ENCODE peak calls at places on chromosomes 6 and 20, in six cellular contexts. One of them, this sample, is unnamed.

GRCh38 chr20:3239026-3239866 is at the start of gene SLC4A11:
- DNase-seq in tibial artery: peak; percentile 45
- DNase-seq in body of pancreas: peak; percentile 67
- DNase-seq in PC-3: peak; percentile 72
- DNase-seq in BE2C: peak; percentile 38
- DNase-seq in cardiac muscle cell: peak; percentile 67
- DNase-seq in this sample: peak; percentile 90

GRCh38 chr6:150426198-150426597 is 57.4 kb downstream of the IYD start:
- DNase-seq in cardiac muscle cell: no peak
- DNase-seq in body of pancreas: no peak
- DNase-seq in tibial artery: no peak
- DNase-seq in BE2C: no peak
- DNase-seq in PC-3: no peak
- DNase-seq in this sample: no peak

GRCh38 chr6:140857734-140858380 is 1274.9 kb upstream of the GJE1 start:
- DNase-seq in body of pancreas: peak; percentile 12
- DNase-seq in cardiac muscle cell: peak; percentile 93
- DNase-seq in PC-3: peak; percentile 63
- DNase-seq in tibial artery: no peak
- DNase-seq in BE2C: no peak
- DNase-seq in this sample: no peak

GRCh38 chr6:38498085-38498484 is 141.6 kb downstream of the BTBD9 start:
- DNase-seq in body of pancreas: no peak
- DNase-seq in cardiac muscle cell: no peak
- DNase-seq in BE2C: no peak
- DNase-seq in tibial artery: no peak
- DNase-seq in PC-3: peak; percentile 13
- DNase-seq in this sample: no peak

GRCh38 chr20:56570832-56571231 is 37.8 kb downstream of the FAM209B start:
- DNase-seq in BE2C: no peak
- DNase-seq in body of pancreas: no peak
- DNase-seq in tibial artery: no peak
- DNase-seq in cardiac muscle cell: no peak
- DNase-seq in PC-3: no peak
- DNase-seq in this sample: no peak

GRCh38 chr6:11241793-11242201 is 9.3 kb upstream of the NEDD9 start:
- DNase-seq in cardiac muscle cell: peak; percentile 75
- DNase-seq in tibial artery: peak; percentile 81
- DNase-seq in body of pancreas: peak; percentile 85
- DNase-seq in PC-3: no peak
- DNase-seq in BE2C: no peak
- DNase-seq in this sample: peak; percentile 95

GRCh38 chr20:25372584-25373336 is 17.9 kb downstream of the ABHD12 start:
- DNase-seq in body of pancreas: no peak
- DNase-seq in cardiac muscle cell: peak; percentile 63
- DNase-seq in PC-3: peak; percentile 95
- DNase-seq in tibial artery: no peak
- DNase-seq in BE2C: no peak
- DNase-seq in this sample: peak; percentile 10

GRCh38 chr6:169131356-169131755 is 122.3 kb downstream of the THBS2 start:
- DNase-seq in tibial artery: no peak
- DNase-seq in body of pancreas: no peak
- DNase-seq in BE2C: no peak
- DNase-seq in PC-3: no peak
- DNase-seq in cardiac muscle cell: no peak
- DNase-seq in this sample: no peak

GRCh38 chr6:112833546-112834215 is 486.6 kb downstream of the RFPL4B start:
- DNase-seq in cardiac muscle cell: peak; percentile 20
- DNase-seq in BE2C: no peak
- DNase-seq in body of pancreas: no peak
- DNase-seq in PC-3: no peak
- DNase-seq in tibial artery: no peak
- DNase-seq in this sample: no peak

GRCh38 chr6:81295310-81295709 is 457.2 kb downstream of the TENT5A start:
- DNase-seq in tibial artery: no peak
- DNase-seq in BE2C: no peak
- DNase-seq in cardiac muscle cell: no peak
- DNase-seq in PC-3: no peak
- DNase-seq in body of pancreas: no peak
- DNase-seq in this sample: no peak

GRCh38 chr20:48638546-48638945 is 189.3 kb downstream of the PREX1 start:
- DNase-seq in cardiac muscle cell: peak; percentile 54
- DNase-seq in tibial artery: no peak
- DNase-seq in body of pancreas: no peak
- DNase-seq in BE2C: no peak
- DNase-seq in PC-3: peak; percentile 59
- DNase-seq in this sample: no peak

GRCh38 chr6:33595001-33595846 is 15.1 kb upstream of the BAK1 start:
- DNase-seq in PC-3: peak; percentile 15
- DNase-seq in tibial artery: no peak
- DNase-seq in cardiac muscle cell: no peak
- DNase-seq in body of pancreas: no peak
- DNase-seq in BE2C: no peak
- DNase-seq in this sample: no peak

GRCh38 chr6:13711384-13711725 is 280 bp downstream of the RANBP9 start:
- DNase-seq in BE2C: peak; percentile 82
- DNase-seq in cardiac muscle cell: no peak
- DNase-seq in tibial artery: peak; percentile 61
- DNase-seq in PC-3: no peak
- DNase-seq in body of pancreas: no peak
- DNase-seq in this sample: no peak

GRCh38 chr6:11486486-11486885 is 51.1 kb upstream of the TMEM170B start:
- DNase-seq in cardiac muscle cell: no peak
- DNase-seq in tibial artery: no peak
- DNase-seq in body of pancreas: no peak
- DNase-seq in PC-3: no peak
- DNase-seq in BE2C: no peak
- DNase-seq in this sample: no peak

GRCh38 chr6:121645100-121645745 is 209.8 kb downstream of the GJA1 start:
- DNase-seq in PC-3: no peak
- DNase-seq in tibial artery: no peak
- DNase-seq in body of pancreas: no peak
- DNase-seq in BE2C: no peak
- DNase-seq in cardiac muscle cell: no peak
- DNase-seq in this sample: no peak

GRCh38 chr6:83055366-83055964 is 10.2 kb downstream of the UBE3D start:
- DNase-seq in PC-3: peak; percentile 60
- DNase-seq in cardiac muscle cell: peak; percentile 66
- DNase-seq in BE2C: peak; percentile 47
- DNase-seq in body of pancreas: peak; percentile 44
- DNase-seq in tibial artery: peak; percentile 28
- DNase-seq in this sample: peak; percentile 81

GRCh38 chr6:129104560-129104959 is 221.6 kb downstream of the LAMA2 start:
- DNase-seq in body of pancreas: no peak
- DNase-seq in PC-3: no peak
- DNase-seq in cardiac muscle cell: peak; percentile 66
- DNase-seq in tibial artery: no peak
- DNase-seq in BE2C: no peak
- DNase-seq in this sample: no peak

GRCh38 chr20:46547995-46548394 is 2.5 kb downstream of the OCSTAMP start:
- DNase-seq in PC-3: no peak
- DNase-seq in cardiac muscle cell: no peak
- DNase-seq in BE2C: no peak
- DNase-seq in body of pancreas: no peak
- DNase-seq in tibial artery: no peak
- DNase-seq in this sample: no peak

GRCh38 chr6:168815229-168815628 is 374.2 kb downstream of the SMOC2 start:
- DNase-seq in cardiac muscle cell: peak; percentile 6
- DNase-seq in tibial artery: no peak
- DNase-seq in BE2C: no peak
- DNase-seq in body of pancreas: no peak
- DNase-seq in PC-3: no peak
- DNase-seq in this sample: peak; percentile 64

DNA sequence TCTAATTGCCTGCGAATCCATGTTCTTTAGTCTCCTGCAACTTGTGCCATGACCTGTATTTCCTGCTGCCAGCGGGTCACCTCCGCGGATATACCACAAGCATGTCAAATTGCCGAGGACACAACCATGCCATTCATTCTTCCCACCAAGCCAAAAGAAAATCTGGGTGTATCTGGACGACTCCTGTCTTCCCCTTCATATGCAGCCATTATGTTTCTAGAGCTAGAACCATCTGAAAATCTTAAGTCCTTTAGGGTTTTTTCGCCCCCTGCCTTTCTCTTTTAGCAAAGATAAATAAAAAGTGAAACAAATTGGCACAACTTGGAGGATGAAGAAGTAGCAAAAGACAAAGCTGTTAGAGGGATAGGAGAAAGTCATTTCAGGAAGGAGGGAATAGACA is 242.6 kb downstream of the ARID1B start:
- DNase-seq in body of pancreas: no peak
- DNase-seq in cardiac muscle cell: peak; percentile 35
- DNase-seq in BE2C: no peak
- DNase-seq in PC-3: peak; percentile 16
- DNase-seq in tibial artery: no peak
- DNase-seq in this sample: no peak
- TF ChIP-seq CTCF in body of pancreas: no peak
- TF ChIP-seq CTCF in cardiac muscle cell: no peak
- TF ChIP-seq CTCF in BE2C: no peak
- TF ChIP-seq CTCF in PC-3: peak; percentile 16
- TF ChIP-seq CTCF in tibial artery: no peak
- TF ChIP-seq CTCF in this sample: no peak

DNA sequence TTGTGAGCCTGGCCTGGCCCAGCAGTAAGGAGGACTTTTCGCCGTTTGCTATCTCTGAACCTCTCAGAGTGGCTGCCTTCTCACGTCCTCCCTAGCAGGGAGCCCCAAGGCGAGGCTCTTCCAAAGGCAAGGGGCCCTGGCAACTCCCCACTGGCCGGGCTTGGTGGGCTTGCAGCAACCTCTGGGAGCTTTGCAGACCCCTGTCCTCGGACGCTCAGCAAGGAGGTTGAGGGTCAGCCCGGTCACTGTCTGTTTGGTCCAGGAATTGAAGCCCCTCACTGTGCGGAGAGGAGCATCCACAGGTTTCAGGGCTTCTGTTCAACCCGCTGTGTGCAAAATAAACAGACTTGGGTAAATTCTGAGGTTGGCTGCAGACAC is 28.2 kb upstream of the TBXT start:
- DNase-seq in BE2C: no peak
- DNase-seq in PC-3: no peak
- DNase-seq in tibial artery: no peak
- DNase-seq in body of pancreas: no peak
- DNase-seq in cardiac muscle cell: no peak
- DNase-seq in this sample: no peak
- H3K27me3 ChIP-seq in BE2C: no peaks in the 10 kb centered on the region
- H3K27me3 ChIP-seq in PC-3: peaks cover 47% of the 10 kb centered on the region
- H3K27me3 ChIP-seq in tibial artery: no peaks in the 10 kb centered on the region
- H3K27me3 ChIP-seq in body of pancreas: no peaks in the 10 kb centered on the region
- H3K27me3 ChIP-seq in cardiac muscle cell: peaks cover 27% of the 10 kb centered on the region
- H3K27me3 ChIP-seq in this sample: peaks cover 6% of the 10 kb centered on the region

DNA sequence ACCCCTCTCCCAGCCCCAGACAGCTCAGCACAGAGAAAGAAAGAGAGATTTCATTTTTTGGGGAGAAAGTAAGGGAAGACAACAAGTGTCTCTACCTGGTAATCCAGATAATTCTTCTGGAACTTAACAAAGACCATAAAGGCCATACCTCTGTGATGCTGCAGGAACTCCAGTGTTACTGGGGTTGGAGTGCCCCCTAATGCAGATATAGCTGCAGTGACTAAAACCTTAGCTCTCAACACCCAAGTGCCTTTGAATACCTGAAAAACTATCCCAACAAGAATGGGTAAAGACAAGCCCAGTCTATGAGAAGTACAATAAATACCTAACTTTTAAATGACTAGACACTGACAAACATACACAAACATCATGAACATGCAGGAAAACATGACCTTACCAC is 365.3 kb upstream of the PTCHD4 start:
- DNase-seq in tibial artery: no peak
- DNase-seq in BE2C: no peak
- DNase-seq in PC-3: peak; percentile 41
- DNase-seq in cardiac muscle cell: peak; percentile 64
- DNase-seq in body of pancreas: no peak
- DNase-seq in this sample: peak; percentile 72
- TF ChIP-seq CTCF in tibial artery: no peak
- TF ChIP-seq CTCF in BE2C: no peak
- TF ChIP-seq CTCF in PC-3: peak; percentile 50
- TF ChIP-seq CTCF in cardiac muscle cell: peak; percentile 56
- TF ChIP-seq CTCF in body of pancreas: no peak
- TF ChIP-seq CTCF in this sample: peak; percentile 84

GRCh38 chr20:59020938-59021551 is 1.8 kb downstream of the TUBB1 start:
- DNase-seq in BE2C: no peak
- DNase-seq in tibial artery: no peak
- DNase-seq in body of pancreas: no peak
- DNase-seq in cardiac muscle cell: peak; percentile 52
- DNase-seq in PC-3: peak; percentile 73
- DNase-seq in this sample: no peak
- H3K27me3 ChIP-seq in BE2C: no peaks in the 10 kb centered on the region
- H3K27me3 ChIP-seq in tibial artery: no peaks in the 10 kb centered on the region
- H3K27me3 ChIP-seq in body of pancreas: no peaks in the 10 kb centered on the region
- H3K27me3 ChIP-seq in cardiac muscle cell: no peaks in the 10 kb centered on the region
- H3K27me3 ChIP-seq in PC-3: no peaks in the 10 kb centered on the region
- H3K27me3 ChIP-seq in this sample: no peaks in the 10 kb centered on the region

GRCh38 chr20:37904845-37905244 is 1.9 kb downstream of the VSTM2L start:
- DNase-seq in BE2C: no peak
- DNase-seq in cardiac muscle cell: no peak
- DNase-seq in body of pancreas: no peak
- DNase-seq in tibial artery: no peak
- DNase-seq in PC-3: no peak
- DNase-seq in this sample: no peak

GRCh38 chr20:37902504-37903313 is at the start of gene VSTM2L:
- DNase-seq in body of pancreas: no peak
- DNase-seq in cardiac muscle cell: peak; percentile 75
- DNase-seq in PC-3: peak; percentile 72
- DNase-seq in tibial artery: no peak
- DNase-seq in BE2C: peak; percentile 38
- DNase-seq in this sample: peak; percentile 72

GRCh38 chr20:37904008-37904675 is 1.2 kb downstream of the VSTM2L start:
- DNase-seq in tibial artery: no peak
- DNase-seq in PC-3: no peak
- DNase-seq in body of pancreas: no peak
- DNase-seq in cardiac muscle cell: no peak
- DNase-seq in BE2C: no peak
- DNase-seq in this sample: no peak

GRCh38 chr20:37901667-37902503 is 1.0 kb upstream of the VSTM2L start:
- DNase-seq in PC-3: peak; percentile 74
- DNase-seq in cardiac muscle cell: peak; percentile 73
- DNase-seq in body of pancreas: peak; percentile 33
- DNase-seq in tibial artery: no peak
- DNase-seq in BE2C: peak; percentile 64
- DNase-seq in this sample: peak; percentile 91

GRCh38 chr20:37903317-37904007 is 535 bp downstream of the VSTM2L start:
- DNase-seq in body of pancreas: no peak
- DNase-seq in BE2C: no peak
- DNase-seq in tibial artery: no peak
- DNase-seq in PC-3: no peak
- DNase-seq in cardiac muscle cell: no peak
- DNase-seq in this sample: no peak
- TF ChIP-seq CTCF in body of pancreas: no peak
- TF ChIP-seq CTCF in BE2C: no peak
- TF ChIP-seq CTCF in tibial artery: peak; percentile 4
- TF ChIP-seq CTCF in PC-3: peak; percentile 70
- TF ChIP-seq CTCF in cardiac muscle cell: peak; percentile 26
- TF ChIP-seq CTCF in this sample: peak; percentile 75

GRCh38 chr6:68635706-68636513 is 828 bp downstream of the ADGRB3 start:
- DNase-seq in BE2C: peak; percentile 45
- DNase-seq in body of pancreas: no peak
- DNase-seq in cardiac muscle cell: peak; percentile 38
- DNase-seq in PC-3: no peak
- DNase-seq in tibial artery: peak; percentile 25
- DNase-seq in this sample: peak; percentile 72
- H3K27me3 ChIP-seq in BE2C: no peaks in the 10 kb centered on the region
- H3K27me3 ChIP-seq in body of pancreas: no peaks in the 10 kb centered on the region
- H3K27me3 ChIP-seq in cardiac muscle cell: peaks cover 81% of the 10 kb centered on the region
- H3K27me3 ChIP-seq in PC-3: peaks cover 77% of the 10 kb centered on the region
- H3K27me3 ChIP-seq in tibial artery: no peaks in the 10 kb centered on the region
- H3K27me3 ChIP-seq in this sample: peaks cover 79% of the 10 kb centered on the region

This sample was measured in endodermal cell.